ENCODE peak calls at places on chromosome 16, in eight cellular contexts. One of them, this sample, is unnamed.

GRCh38 chr16:85731179-85731578 is 19.7 kb downstream of the C16orf74 start:
- DNase-seq in fibroblast of pulmonary artery: no peak
- DNase-seq in aorta: no peak
- DNase-seq in adrenal gland: no peak
- DNase-seq in fibroblast of lung: no peak
- DNase-seq in neural progenitor cell: no peak
- DNase-seq in adipocyte: no peak
- DNase-seq in fibroblast of mammary gland: no peak
- DNase-seq in this sample: no peak

GRCh38 chr16:75097191-75097761 is 19.3 kb downstream of the LDHD start:
- DNase-seq in fibroblast of pulmonary artery: no peak
- DNase-seq in adipocyte: no peak
- DNase-seq in aorta: no peak
- DNase-seq in neural progenitor cell: no peak
- DNase-seq in fibroblast of mammary gland: no peak
- DNase-seq in adrenal gland: no peak
- DNase-seq in fibroblast of lung: no peak
- DNase-seq in this sample: no peak

GRCh38 chr16:25827709-25828108 is 135.9 kb downstream of the HS3ST4 start:
- DNase-seq in aorta: no peak
- DNase-seq in fibroblast of lung: no peak
- DNase-seq in fibroblast of pulmonary artery: no peak
- DNase-seq in adipocyte: no peak
- DNase-seq in adrenal gland: no peak
- DNase-seq in fibroblast of mammary gland: no peak
- DNase-seq in neural progenitor cell: no peak
- DNase-seq in this sample: no peak

GRCh38 chr16:88491560-88492310 is 38.7 kb downstream of the ZFPM1 start:
- DNase-seq in fibroblast of pulmonary artery: no peak
- DNase-seq in fibroblast of mammary gland: no peak
- DNase-seq in adipocyte: no peak
- DNase-seq in adrenal gland: no peak
- DNase-seq in neural progenitor cell: no peak
- DNase-seq in fibroblast of lung: no peak
- DNase-seq in aorta: no peak
- DNase-seq in this sample: no peak

GRCh38 chr16:4886151-4886550 is 38.9 kb downstream of the UBN1 start:
- DNase-seq in adipocyte: no peak
- DNase-seq in fibroblast of lung: no peak
- DNase-seq in aorta: no peak
- DNase-seq in fibroblast of mammary gland: no peak
- DNase-seq in adrenal gland: no peak
- DNase-seq in fibroblast of pulmonary artery: no peak
- DNase-seq in neural progenitor cell: no peak
- DNase-seq in this sample: no peak

GRCh38 chr16:82701302-82702022 is 74.7 kb downstream of the CDH13 start:
- DNase-seq in fibroblast of lung: no peak
- DNase-seq in adipocyte: peak; percentile 37
- DNase-seq in aorta: no peak
- DNase-seq in fibroblast of mammary gland: no peak
- DNase-seq in fibroblast of pulmonary artery: peak; percentile 64
- DNase-seq in adrenal gland: no peak
- DNase-seq in neural progenitor cell: no peak
- DNase-seq in this sample: no peak

GRCh38 chr16:77683845-77684526 is 38.3 kb upstream of the NUDT7 start:
- DNase-seq in adrenal gland: peak; percentile 69
- DNase-seq in fibroblast of pulmonary artery: no peak
- DNase-seq in fibroblast of lung: no peak
- DNase-seq in adipocyte: no peak
- DNase-seq in neural progenitor cell: no peak
- DNase-seq in aorta: no peak
- DNase-seq in fibroblast of mammary gland: no peak
- DNase-seq in this sample: no peak

GRCh38 chr16:8928467-8928957 is 35.2 kb downstream of the USP7 start:
- DNase-seq in fibroblast of pulmonary artery: peak; percentile 71
- DNase-seq in aorta: no peak
- DNase-seq in adipocyte: peak; percentile 69
- DNase-seq in adrenal gland: no peak
- DNase-seq in fibroblast of mammary gland: peak; percentile 76
- DNase-seq in neural progenitor cell: no peak
- DNase-seq in fibroblast of lung: no peak
- DNase-seq in this sample: no peak

GRCh38 chr16:46747777-46748651 is at the start of gene MYLK3:
- DNase-seq in adipocyte: peak; percentile 14
- DNase-seq in fibroblast of mammary gland: no peak
- DNase-seq in fibroblast of lung: no peak
- DNase-seq in neural progenitor cell: peak; percentile 30
- DNase-seq in adrenal gland: no peak
- DNase-seq in fibroblast of pulmonary artery: no peak
- DNase-seq in aorta: no peak
- DNase-seq in this sample: no peak

GRCh38 chr16:67565470-67566100 is 3.3 kb downstream of the CTCF start:
- DNase-seq in fibroblast of lung: no peak
- DNase-seq in fibroblast of pulmonary artery: no peak
- DNase-seq in aorta: no peak
- DNase-seq in adipocyte: no peak
- DNase-seq in adrenal gland: no peak
- DNase-seq in fibroblast of mammary gland: no peak
- DNase-seq in neural progenitor cell: no peak
- DNase-seq in this sample: no peak

GRCh38 chr16:55203570-55203969 is 120.4 kb upstream of the IRX6 start:
- DNase-seq in adrenal gland: no peak
- DNase-seq in fibroblast of pulmonary artery: no peak
- DNase-seq in fibroblast of mammary gland: no peak
- DNase-seq in aorta: no peak
- DNase-seq in fibroblast of lung: no peak
- DNase-seq in neural progenitor cell: no peak
- DNase-seq in adipocyte: no peak
- DNase-seq in this sample: no peak

GRCh38 chr16:88857728-88858339 is 907 bp downstream of the TRAPPC2L start:
- DNase-seq in neural progenitor cell: peak; percentile 88
- DNase-seq in adipocyte: peak; percentile 84
- DNase-seq in fibroblast of lung: peak; percentile 66
- DNase-seq in fibroblast of mammary gland: peak; percentile 76
- DNase-seq in aorta: peak; percentile 87
- DNase-seq in adrenal gland: peak; percentile 91
- DNase-seq in fibroblast of pulmonary artery: peak; percentile 83
- DNase-seq in this sample: peak; percentile 76

GRCh38 chr16:68028996-68029395 is 5.9 kb downstream of the DUS2 start:
- DNase-seq in neural progenitor cell: no peak
- DNase-seq in adipocyte: no peak
- DNase-seq in fibroblast of mammary gland: no peak
- DNase-seq in adrenal gland: no peak
- DNase-seq in fibroblast of pulmonary artery: no peak
- DNase-seq in fibroblast of lung: no peak
- DNase-seq in aorta: no peak
- DNase-seq in this sample: no peak

GRCh38 chr16:58085584-58086251 is 43.5 kb downstream of the CFAP20 start:
- DNase-seq in neural progenitor cell: no peak
- DNase-seq in fibroblast of pulmonary artery: no peak
- DNase-seq in adrenal gland: no peak
- DNase-seq in fibroblast of lung: no peak
- DNase-seq in aorta: no peak
- DNase-seq in adipocyte: no peak
- DNase-seq in fibroblast of mammary gland: no peak
- DNase-seq in this sample: no peak

GRCh38 chr16:4376126-4376819 is 4.6 kb downstream of the VASN start:
- DNase-seq in fibroblast of lung: peak; percentile 87
- DNase-seq in adrenal gland: peak; percentile 93
- DNase-seq in aorta: peak; percentile 96
- DNase-seq in neural progenitor cell: peak; percentile 4
- DNase-seq in adipocyte: peak; percentile 93
- DNase-seq in fibroblast of mammary gland: peak; percentile 95
- DNase-seq in fibroblast of pulmonary artery: peak; percentile 86
- DNase-seq in this sample: no peak

DNA sequence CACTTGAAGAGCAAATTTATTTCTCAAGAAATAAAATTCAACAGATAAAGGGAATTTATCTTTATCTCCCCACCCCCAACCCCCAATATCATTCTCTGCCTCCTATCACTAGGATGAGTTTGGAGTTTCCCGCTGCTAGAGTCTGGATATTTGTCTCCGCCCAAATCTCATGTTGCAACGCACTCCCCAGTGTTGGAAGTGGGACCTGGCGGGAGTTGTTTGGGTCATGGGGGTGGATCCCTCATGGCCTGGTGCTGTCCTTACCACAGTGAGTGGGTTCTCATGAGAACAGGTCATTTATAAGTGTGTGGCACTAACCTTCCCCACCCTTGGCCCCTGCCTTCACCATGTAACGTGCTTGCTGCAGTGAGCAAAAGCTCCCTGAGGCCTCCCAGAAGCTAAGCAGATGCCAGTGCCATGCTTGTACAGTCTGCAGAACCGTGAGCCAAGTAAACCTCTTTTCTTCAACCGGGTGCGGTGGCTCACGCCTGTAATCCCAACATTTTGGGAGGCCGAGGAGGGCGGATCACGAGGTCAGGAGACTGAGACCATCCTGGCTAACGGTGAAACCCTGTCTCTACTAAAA is 6.5 kb downstream of the CEP20 start:
- DNase-seq in fibroblast of mammary gland: no peak
- DNase-seq in fibroblast of lung: no peak
- DNase-seq in adipocyte: no peak
- DNase-seq in aorta: no peak
- DNase-seq in adrenal gland: peak; percentile 46
- DNase-seq in neural progenitor cell: no peak
- DNase-seq in fibroblast of pulmonary artery: no peak
- DNase-seq in this sample: no peak
- H3K4me3 ChIP-seq in fibroblast of mammary gland: no peak overlapping the region
- H3K4me3 ChIP-seq in fibroblast of lung: no peak overlapping the region
- H3K4me3 ChIP-seq in adipocyte: no peak overlapping the region
- H3K4me3 ChIP-seq in aorta: no peak overlapping the region
- H3K4me3 ChIP-seq in adrenal gland: no peak overlapping the region
- H3K4me3 ChIP-seq in neural progenitor cell: no peak overlapping the region
- H3K4me3 ChIP-seq in fibroblast of pulmonary artery: no peak overlapping the region
- H3K4me3 ChIP-seq in this sample: no peak overlapping the region

DNA sequence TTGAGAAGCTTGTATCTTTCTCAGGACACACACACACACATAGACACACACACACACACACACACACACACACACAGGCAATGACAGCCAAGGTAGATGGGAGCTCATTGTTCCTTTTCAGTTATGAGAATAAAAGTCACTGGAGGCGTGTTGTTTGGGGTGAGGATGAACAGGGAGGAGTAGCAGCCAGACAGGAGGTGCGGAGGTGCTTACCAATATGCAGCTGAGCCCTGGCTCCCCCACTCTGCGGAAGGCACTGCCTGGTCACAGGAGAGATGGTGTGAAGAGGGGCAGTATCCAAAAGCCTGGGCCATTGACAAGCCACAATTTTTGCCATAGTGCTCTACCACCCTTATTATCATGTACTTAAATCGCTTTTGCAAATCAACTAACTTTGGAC is 77.4 kb downstream of the CBLN1 start:
- DNase-seq in neural progenitor cell: no peak
- DNase-seq in fibroblast of mammary gland: no peak
- DNase-seq in fibroblast of lung: no peak
- DNase-seq in adrenal gland: no peak
- DNase-seq in aorta: no peak
- DNase-seq in fibroblast of pulmonary artery: no peak
- DNase-seq in adipocyte: no peak
- DNase-seq in this sample: no peak
- H3K4me3 ChIP-seq in neural progenitor cell: no peak overlapping the region
- H3K4me3 ChIP-seq in fibroblast of mammary gland: no peak overlapping the region
- H3K4me3 ChIP-seq in fibroblast of lung: no peak overlapping the region
- H3K4me3 ChIP-seq in adrenal gland: no peak overlapping the region
- H3K4me3 ChIP-seq in aorta: no peak overlapping the region
- H3K4me3 ChIP-seq in fibroblast of pulmonary artery: no peak overlapping the region
- H3K4me3 ChIP-seq in adipocyte: no peak overlapping the region
- H3K4me3 ChIP-seq in this sample: no peak overlapping the region

GRCh38 chr16:71424626-71425025 is 17.2 kb downstream of the TLE7 start:
- DNase-seq in adipocyte: no peak
- DNase-seq in aorta: no peak
- DNase-seq in fibroblast of mammary gland: no peak
- DNase-seq in neural progenitor cell: no peak
- DNase-seq in fibroblast of pulmonary artery: no peak
- DNase-seq in adrenal gland: no peak
- DNase-seq in fibroblast of lung: no peak
- DNase-seq in this sample: no peak

GRCh38 chr16:71428385-71428784 is 13.5 kb downstream of the TLE7 start:
- DNase-seq in adipocyte: no peak
- DNase-seq in fibroblast of pulmonary artery: no peak
- DNase-seq in adrenal gland: no peak
- DNase-seq in fibroblast of lung: no peak
- DNase-seq in neural progenitor cell: no peak
- DNase-seq in aorta: no peak
- DNase-seq in fibroblast of mammary gland: no peak
- DNase-seq in this sample: no peak

GRCh38 chr16:71426880-71427615 is 14.8 kb downstream of the TLE7 start:
- DNase-seq in fibroblast of lung: no peak
- DNase-seq in adrenal gland: no peak
- DNase-seq in fibroblast of mammary gland: no peak
- DNase-seq in neural progenitor cell: no peak
- DNase-seq in aorta: no peak
- DNase-seq in adipocyte: no peak
- DNase-seq in fibroblast of pulmonary artery: no peak
- DNase-seq in this sample: no peak

GRCh38 chr16:71425746-71426068 is 16.1 kb downstream of the TLE7 start:
- DNase-seq in aorta: no peak
- DNase-seq in fibroblast of pulmonary artery: no peak
- DNase-seq in fibroblast of mammary gland: no peak
- DNase-seq in adipocyte: no peak
- DNase-seq in fibroblast of lung: no peak
- DNase-seq in adrenal gland: no peak
- DNase-seq in neural progenitor cell: no peak
- DNase-seq in this sample: no peak

DNA sequence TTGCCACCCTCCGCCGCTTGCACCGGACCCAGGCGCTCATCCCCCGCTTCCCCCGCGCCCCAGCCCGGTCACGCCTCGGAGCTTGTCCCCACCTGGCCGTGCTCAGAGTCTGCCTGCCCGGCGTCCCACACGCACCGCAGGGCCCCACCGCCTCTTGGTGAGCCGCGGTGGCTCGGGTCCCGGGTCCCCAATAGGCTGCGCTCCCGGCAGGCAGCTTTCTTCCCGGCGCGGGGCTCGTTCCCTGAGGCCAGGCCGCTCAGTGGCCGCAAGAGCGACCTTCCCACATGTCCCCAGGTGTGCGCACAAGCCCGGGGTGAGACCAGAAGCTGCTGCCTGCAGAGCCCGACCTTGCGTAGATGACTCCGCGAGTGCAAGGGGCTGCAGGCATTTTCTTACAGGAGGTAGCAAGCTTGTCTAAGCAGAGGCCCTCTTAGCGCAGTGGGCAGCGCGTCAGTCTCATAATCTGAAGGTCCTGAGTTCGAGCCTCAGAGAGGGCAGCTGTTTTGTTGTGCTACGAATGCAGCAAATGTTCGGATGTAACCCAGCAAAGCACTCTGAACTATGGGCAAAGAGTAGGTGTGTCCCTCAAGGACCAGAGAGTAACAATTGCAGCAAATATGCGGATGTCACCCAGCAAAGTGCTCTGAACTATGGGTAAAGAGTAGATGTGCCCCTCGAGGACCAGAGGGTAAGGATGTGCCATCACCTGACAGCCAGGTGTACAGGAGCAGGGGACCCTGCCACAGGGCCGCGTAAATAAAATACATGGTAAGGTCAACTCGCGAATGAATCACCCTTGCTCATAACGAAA is 15.6 kb downstream of the TLE7 start:
- DNase-seq in fibroblast of pulmonary artery: peak; percentile 75
- DNase-seq in aorta: no peak
- DNase-seq in fibroblast of lung: peak; percentile 90
- DNase-seq in neural progenitor cell: peak; percentile 88
- DNase-seq in adrenal gland: no peak
- DNase-seq in adipocyte: peak; percentile 40
- DNase-seq in fibroblast of mammary gland: peak; percentile 95
- DNase-seq in this sample: peak; percentile 72
- H3K4me3 ChIP-seq in fibroblast of pulmonary artery: peak overlapping the region; percentile 27
- H3K4me3 ChIP-seq in aorta: no peak overlapping the region
- H3K4me3 ChIP-seq in fibroblast of lung: peak overlapping the region; percentile 30
- H3K4me3 ChIP-seq in neural progenitor cell: peak overlapping the region; percentile 84
- H3K4me3 ChIP-seq in adrenal gland: no peak overlapping the region
- H3K4me3 ChIP-seq in adipocyte: peak overlapping the region; percentile 64
- H3K4me3 ChIP-seq in fibroblast of mammary gland: peak overlapping the region; percentile 59
- H3K4me3 ChIP-seq in this sample: peak overlapping the region; percentile 36

GRCh38 chr16:89918453-89919347 is at the start of gene MC1R:
- DNase-seq in adipocyte: peak; percentile 62
- DNase-seq in aorta: no peak
- DNase-seq in neural progenitor cell: peak; percentile 62
- DNase-seq in fibroblast of lung: peak; percentile 44
- DNase-seq in fibroblast of pulmonary artery: peak; percentile 51
- DNase-seq in fibroblast of mammary gland: peak; percentile 39
- DNase-seq in adrenal gland: no peak
- DNase-seq in this sample: peak; percentile 85
- H3K4me3 ChIP-seq in adipocyte: peak within 1 kb of the TSS; percentile 72
- H3K4me3 ChIP-seq in aorta: no peak within 1 kb of the TSS
- H3K4me3 ChIP-seq in neural progenitor cell: peak within 1 kb of the TSS; percentile 49
- H3K4me3 ChIP-seq in fibroblast of lung: peak within 1 kb of the TSS; percentile 47
- H3K4me3 ChIP-seq in fibroblast of pulmonary artery: peak within 1 kb of the TSS; percentile 44
- H3K4me3 ChIP-seq in fibroblast of mammary gland: peak within 1 kb of the TSS; percentile 27
- H3K4me3 ChIP-seq in adrenal gland: no peak within 1 kb of the TSS
- H3K4me3 ChIP-seq in this sample: peak within 1 kb of the TSS; percentile 13